ENCODE peak calls at places on chromosomes 2 and 18, in four cellular contexts. D is H1, A is WTC11, N is HepG2. V is an unnamed sample.
A peak's percentile ranks its signal among the peaks of the same experiment; 100 is the strongest.

GRCh38 chr2:129465045-129465444 is 514.4 kb upstream of the RAB6C start:
- DNase-seq in D (no peak), A (no peak), N (no peak), V (no peak)

GRCh38 chr2:176001281-176001902 is 675 bp downstream of the LNPK start:
- DNase-seq in D (no peak), A (peak; percentile 12), N (peak; percentile 73), V (peak; percentile 18)

GRCh38 chr18:80009661-80010550 is 21.5 kb upstream of the TXNL4A start:
- DNase-seq in D (no peak), A (no peak), N (no peak), V (peak; percentile 46)

GRCh38 chr2:64586883-64587481 is 62.9 kb downstream of the AFTPH start:
- DNase-seq in D (no peak), A (no peak), N (peak; percentile 35), V (peak; percentile 25)

GRCh38 chr2:45128580-45128997 is 119.3 kb upstream of the SIX2 start:
- DNase-seq in D (no peak), A (no peak), N (no peak), V (no peak)

GRCh38 chr2:76472946-76473345 is 762.2 kb upstream of the GCFC2 start:
- DNase-seq in D (no peak), A (no peak), N (no peak), V (no peak)

GRCh38 chr2:110688594-110689091 is 10.8 kb upstream of the BUB1 start:
- DNase-seq in D (peak; percentile 63), A (peak; percentile 48), N (no peak), V (no peak)

GRCh38 chr2:98343371-98343770 is 2.9 kb upstream of the CNGA3 start:
- DNase-seq in D (no peak), A (no peak), N (no peak), V (no peak)

GRCh38 chr2:128775064-128775347 is 456.3 kb upstream of the HS6ST1 start:
- DNase-seq in D (no peak), A (no peak), N (no peak), V (no peak)

GRCh38 chr18:41378628-41379027 is 576.4 kb upstream of the PIK3C3 start:
- DNase-seq in D (no peak), A (no peak), N (no peak), V (no peak)

GRCh38 chr18:21897811-21898210 is 157.2 kb downstream of the MIB1 start:
- DNase-seq in D (peak; percentile 43), A (peak; percentile 72), N (peak; percentile 56), V (peak; percentile 58)

GRCh38 chr2:199940373-199940772 is 14.9 kb downstream of the TYW5 start:
- DNase-seq in D (no peak), A (no peak), N (peak; percentile 40), V (no peak)

GRCh38 chr2:232322560-232323327 is 55.8 kb upstream of the ALPP start:
- DNase-seq in D (no peak), A (no peak), N (no peak), V (no peak)

GRCh38 chr2:193011870-193012269 is 817.1 kb upstream of the TMEFF2 start:
- DNase-seq in D (no peak), A (no peak), N (no peak), V (no peak)

GRCh38 chr2:85413592-85414421 is 3.6 kb upstream of the CAPG start:
- DNase-seq in D (no peak), A (peak; percentile 58), N (no peak), V (peak; percentile 77)

GRCh38 chr2:64857581-64858471 is 131.4 kb upstream of the SLC1A4 start:
- DNase-seq in D (no peak), A (no peak), N (no peak), V (no peak)

GRCh38 chr18:32469691-32470131 is 971 bp downstream of the GAREM1 start:
- DNase-seq in D (no peak), A (no peak), N (no peak), V (no peak)

GRCh38 chr2:127591221-127591923 is 54.6 kb upstream of the GPR17 start:
- DNase-seq in D (peak; percentile 68), A (peak; percentile 88), N (peak; percentile 74), V (peak; percentile 76)

GRCh38 chr2:46248171-46248570 is 49.0 kb upstream of the EPAS1 start:
- DNase-seq in D (no peak), A (no peak), N (no peak), V (no peak)

GRCh38 chr2:130370490-130370889 is 14.6 kb downstream of the PTPN18 start:
- DNase-seq in D (no peak), A (no peak), N (no peak), V (no peak)

GRCh38 chr2:221818569-221818968 is 246.5 kb upstream of the EPHA4 start:
- DNase-seq in D (no peak), A (no peak), N (no peak), V (no peak)

GRCh38 chr2:120260736-120261135 is 8.1 kb downstream of the RALB start:
- DNase-seq in D (no peak), A (no peak), N (no peak), V (no peak)

GRCh38 chr2:96153991-96154431 is 8.8 kb upstream of the DUSP2 start:
- DNase-seq in D (no peak), A (no peak), N (peak; percentile 27), V (no peak)

GRCh38 chr2:70124983-70125480 is 37.8 kb downstream of the PCBP1 start:
- DNase-seq in D (no peak), A (peak; percentile 61), N (no peak), V (peak; percentile 66)

GRCh38 chr2:41004700-41005099 is 552.8 kb upstream of the SLC8A1 start:
- DNase-seq in D (no peak), A (no peak), N (no peak), V (no peak)

GRCh38 chr18:49189772-49190171 is 239.0 kb upstream of the SMAD7 start:
- DNase-seq in D (no peak), A (no peak), N (peak; percentile 64), V (no peak)

GRCh38 chr18:58716046-58716766 is 44.9 kb downstream of the MALT1 start:
- DNase-seq in D (no peak), A (no peak), N (no peak), V (no peak)

GRCh38 chr2:72512376-72512775 is 313.5 kb downstream of the EXOC6B start:
- DNase-seq in D (no peak), A (no peak), N (no peak), V (no peak)

GRCh38 chr2:190835303-190835930 is 45.2 kb upstream of the GLS start:
- DNase-seq in D (no peak), A (no peak), N (no peak), V (no peak)

GRCh38 chr2:212892193-212892592 is 259.2 kb downstream of the IKZF2 start:
- DNase-seq in D (no peak), A (peak; percentile 14), N (peak; percentile 46), V (no peak)

GRCh38 chr2:148218326-148219075 is 197.6 kb downstream of the MBD5 start:
- DNase-seq in D (no peak), A (no peak), N (no peak), V (no peak)
- TF ChIP-seq ATF2 in D (no peak), A (no peak), N (no peak), V (no peak)

GRCh38 chr2:204317640-204318039 is 227.6 kb upstream of the PARD3B start:
- DNase-seq in D (no peak), A (no peak), N (no peak), V (no peak)

GRCh38 chr2:204325468-204325867 is 219.8 kb upstream of the PARD3B start:
- DNase-seq in D (peak; percentile 44), A (peak; percentile 57), N (peak; percentile 71), V (peak; percentile 80)

GRCh38 chr2:204321027-204321800 is 224.1 kb upstream of the PARD3B start:
- DNase-seq in D (no peak), A (no peak), N (no peak), V (no peak)

DNA sequence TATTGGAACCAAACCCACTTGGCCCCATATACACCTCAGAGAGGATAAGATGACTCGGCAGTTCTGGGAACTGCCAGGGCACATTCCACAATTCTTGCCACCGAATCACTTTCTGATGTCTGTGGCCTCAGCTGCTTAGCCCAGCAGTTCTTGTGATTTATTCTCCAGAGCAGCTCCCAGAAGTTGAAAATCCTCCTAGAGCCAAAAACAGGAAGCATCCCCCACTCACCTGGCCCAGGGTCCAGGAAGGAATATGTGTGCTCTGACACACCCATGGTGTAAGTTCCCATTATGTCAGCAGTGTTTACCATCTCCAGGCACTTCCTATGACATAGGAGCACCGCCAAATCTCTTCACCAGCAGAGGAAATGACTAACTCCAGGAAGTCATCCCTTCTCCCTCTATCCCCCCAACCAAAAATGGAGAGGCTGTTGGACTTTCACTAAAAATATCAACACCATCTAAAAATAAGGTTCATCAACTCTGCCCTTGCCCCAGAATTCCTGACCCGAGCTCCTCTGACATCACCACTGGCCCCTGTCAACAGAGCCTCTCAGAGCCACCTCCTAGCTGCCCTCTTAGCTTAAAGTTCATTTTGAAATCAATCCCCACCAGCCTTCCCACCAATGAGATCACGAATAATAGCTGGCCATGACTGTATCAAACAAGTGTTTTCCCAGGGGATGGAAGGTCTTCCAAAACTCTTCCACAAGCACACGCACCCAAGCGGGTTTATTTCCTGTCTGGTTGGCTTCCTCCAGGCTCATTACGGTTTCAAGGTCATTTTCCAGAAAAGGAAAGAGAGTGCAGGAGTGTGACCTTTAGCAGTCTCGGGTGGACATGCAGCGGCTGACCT is 223.1 kb upstream of the PARD3B start:
- DNase-seq in D (no peak), A (no peak), N (no peak), V (no peak)
- TF ChIP-seq ATF2 in D (no peak), A (no peak), N (no peak), V (no peak)

GRCh38 chr2:6982934-6983589 is 65.8 kb downstream of the RNF144A start:
- DNase-seq in D (no peak), A (no peak), N (no peak), V (no peak)

GRCh38 chr2:6986251-6986893 is 69.2 kb downstream of the RNF144A start:
- DNase-seq in D (no peak), A (no peak), N (no peak), V (no peak)

GRCh38 chr2:6990871-6991270 is 73.7 kb downstream of the RNF144A start:
- DNase-seq in D (no peak), A (no peak), N (no peak), V (no peak)

GRCh38 chr2:6982484-6982883 is 65.3 kb downstream of the RNF144A start:
- DNase-seq in D (no peak), A (no peak), N (no peak), V (no peak)

GRCh38 chr2:6986894-6987487 is 69.8 kb downstream of the RNF144A start:
- DNase-seq in D (no peak), A (no peak), N (peak; percentile 61), V (no peak)
- TF ChIP-seq ATF2 in D (no peak), A (no peak), N (no peak), V (no peak)

GRCh38 chr2:124633812-124634211 is 608.7 kb downstream of the CNTNAP5 start:
- DNase-seq in D (no peak), A (no peak), N (no peak), V (no peak)
- TF ChIP-seq ATF2 in D (no peak), A (no peak), N (no peak), V (no peak)

GRCh38 chr18:10170375-10170774 is 256.6 kb downstream of the VAPA start:
- DNase-seq in D (no peak), A (no peak), N (no peak), V (no peak)
- TF ChIP-seq ATF2 in D (no peak), A (no peak), N (no peak), V (no peak)

V was measured in K562.